ENCODE peak calls at places on chromosomes 2 and 18, in four cellular contexts. I is left kidney, A is activated T-helper 1 cell treated with Interleukin-2 at 50 U/mL for 16 hours, E is endothelial cell of umbilical vein. F is an unnamed sample.

GRCh38 chr18:48076461-48076860 is 146.0 kb upstream of the SMAD2 start:
- DNase-seq in E (no peak), A (no peak), I (no peak), F (no peak)

GRCh38 chr2:24083567-24084385 is 858 bp downstream of the TP53I3 start:
- DNase-seq in E (peak), A (no peak), I (peak), F (peak)

GRCh38 chr2:231530099-231531085 is at the start of gene NMUR1:
- DNase-seq in A (peak), I (peak), E (peak), F (peak)

GRCh38 chr18:46624127-46624526 is 32.9 kb downstream of the LOXHD1 start:
- DNase-seq in A (no peak), E (no peak), I (no peak), F (no peak)

GRCh38 chr2:158031371-158031770 is 70.3 kb upstream of the UPP2 start:
- DNase-seq in E (no peak), I (no peak), A (no peak), F (no peak)

GRCh38 chr2:63780483-63781155 is 61.1 kb upstream of the UGP2 start:
- DNase-seq in E (no peak), A (no peak), I (peak), F (no peak)

GRCh38 chr2:45860136-45861106 is 208.9 kb downstream of the PRKCE start:
- DNase-seq in I (peak), E (peak), A (no peak), F (no peak)

GRCh38 chr2:49241506-49241905 is 87.2 kb upstream of the FSHR start:
- DNase-seq in A (no peak), E (no peak), I (no peak), F (no peak)

GRCh38 chr2:47344890-47345583 is 57.9 kb upstream of the MSH2 start:
- DNase-seq in A (no peak), I (peak), E (peak), F (peak)

GRCh38 chr18:62409821-62410220 is 84.7 kb downstream of the TNFRSF11A start:
- DNase-seq in I (no peak), E (no peak), A (no peak), F (no peak)

GRCh38 chr2:70443078-70443465 is 110.6 kb downstream of the TGFA start:
- DNase-seq in I (no peak), A (no peak), E (no peak), F (no peak)

GRCh38 chr18:52070295-52070756 is 269.7 kb upstream of the DCC start:
- DNase-seq in A (no peak), I (peak), E (no peak), F (no peak)

GRCh38 chr2:132609101-132609890 is 60.7 kb downstream of the LYPD1 start:
- DNase-seq in E (no peak), I (no peak), A (no peak), F (no peak)

GRCh38 chr2:56382466-56382865 is 198.7 kb downstream of the CCDC85A start:
- DNase-seq in I (peak), E (no peak), A (no peak), F (no peak)

GRCh38 chr2:215973954-215974699 is 39.2 kb downstream of the MREG start:
- DNase-seq in A (no peak), E (no peak), I (no peak), F (no peak)

GRCh38 chr2:235599596-235600338 is 105.9 kb downstream of the AGAP1 start:
- DNase-seq in A (no peak), E (no peak), I (no peak), F (no peak)

GRCh38 chr2:48829569-48829968 is 74.0 kb upstream of the LHCGR start:
- DNase-seq in A (no peak), I (no peak), E (no peak), F (no peak)

GRCh38 chr2:159402790-159403189 is 116.3 kb upstream of the WDSUB1 start:
- DNase-seq in A (no peak), E (no peak), I (no peak), F (no peak)

GRCh38 chr2:172635548-172635947 is 79.7 kb downstream of the PDK1 start:
- DNase-seq in E (no peak), A (no peak), I (no peak), F (no peak)

GRCh38 chr2:153287109-153287801 is 191.3 kb downstream of the RPRM start:
- DNase-seq in I (peak), E (no peak), A (no peak), F (no peak)

GRCh38 chr2:203656522-203657287 is 49.7 kb upstream of the CD28 start:
- DNase-seq in E (no peak), I (peak), A (no peak), F (no peak)

GRCh38 chr2:109168080-109168479 is 39.1 kb downstream of the SH3RF3 start:
- DNase-seq in A (no peak), E (no peak), I (no peak), F (no peak)

GRCh38 chr2:102304268-102304667 is 7.1 kb upstream of the IL1RL1 start:
- DNase-seq in A (no peak), E (peak), I (no peak), F (no peak)

GRCh38 chr2:101113441-101114267 is 37.5 kb downstream of the TBC1D8 start:
- DNase-seq in A (no peak), I (peak), E (no peak), F (peak)

GRCh38 chr2:138081225-138082073 is 117.2 kb downstream of the HNMT start:
- DNase-seq in E (no peak), A (no peak), I (no peak), F (no peak)

GRCh38 chr2:3309496-3310355 is 67.9 kb downstream of the EIPR1 start:
- DNase-seq in A (no peak), I (peak), E (peak), F (no peak)

GRCh38 chr2:237806334-237806733 is 7.8 kb downstream of the RBM44 start:
- DNase-seq in E (peak), A (no peak), I (no peak), F (no peak)

GRCh38 chr2:11784747-11785610 is 38.5 kb downstream of the LPIN1 start:
- DNase-seq in E (peak), A (peak), I (peak), F (no peak)

GRCh38 chr18:2147866-2148265 is 423.4 kb downstream of the METTL4 start:
- DNase-seq in I (no peak), E (no peak), A (no peak), F (no peak)

GRCh38 chr2:221153226-221153625 is 418.9 kb downstream of the EPHA4 start:
- DNase-seq in A (no peak), I (no peak), E (no peak), F (peak)

GRCh38 chr2:181581534-181581933 is 75.4 kb downstream of the CERKL start:
- DNase-seq in I (no peak), A (no peak), E (no peak), F (no peak)

GRCh38 chr2:11742317-11742701 is 4.1 kb upstream of the LPIN1 start:
- DNase-seq in I (peak), A (no peak), E (no peak), F (no peak)

GRCh38 chr2:288002-288742 is at the start of gene ALKAL2:
- DNase-seq in I (peak), A (no peak), E (no peak), F (no peak)

GRCh38 chr2:25213229-25213628 is 44.8 kb upstream of the POMC start:
- DNase-seq in A (no peak), I (no peak), E (no peak), F (no peak)

GRCh38 chr2:128644156-128644555 is 325.5 kb upstream of the HS6ST1 start:
- DNase-seq in I (no peak), E (no peak), A (no peak), F (no peak)

F was measured in NCI-H1930.